ENCODE peak calls at places on chromosomes 12 and 14, in seven cellular contexts. I is GM03348; X is KBM-7; K is endothelial cell; R is NCI-H345; E is activated naive CD4-positive, alpha-beta T cell treated with anti-CD3 and anti-CD28 coated beads, Interleukin-2, amount 10 ng/mL, durations not matched to agents 7 days and 5 days; Y is Panc1. T is an unnamed sample.

GRCh38 chr14:28766505-28767238 is at the start of gene FOXG1:
- DNase-seq in E (no peak), I (peak), Y (no peak), R (peak), K (peak), X (no peak), T (no peak)

GRCh38 chr12:18383203-18383602 is 121.9 kb downstream of the PIK3C2G start:
- DNase-seq in E (no peak), R (no peak), K (no peak), I (peak), X (no peak), Y (peak), T (no peak)

GRCh38 chr12:4794503-4794902 is 74.3 kb downstream of the GALNT8 start:
- DNase-seq in E (no peak), X (no peak), K (no peak), I (no peak), Y (no peak), R (no peak), T (no peak)

GRCh38 chr14:70098257-70098809 is 90.4 kb downstream of the SLC8A3 start:
- DNase-seq in E (no peak), I (no peak), R (no peak), K (no peak), X (peak), Y (no peak), T (no peak)

GRCh38 chr14:81162941-81163340 is 57.8 kb downstream of the GTF2A1 start:
- DNase-seq in I (no peak), Y (no peak), K (no peak), X (peak), E (no peak), R (no peak), T (no peak)

GRCh38 chr12:112361271-112361670 is 21.0 kb downstream of the HECTD4 start:
- DNase-seq in Y (no peak), K (no peak), E (no peak), X (no peak), R (no peak), I (no peak), T (no peak)

GRCh38 chr14:73124180-73124894 is 12.0 kb upstream of the PSEN1 start:
- DNase-seq in K (no peak), R (no peak), Y (no peak), X (no peak), I (no peak), E (no peak), T (no peak)

GRCh38 chr12:105024926-105025325 is 38.8 kb downstream of the NOPCHAP1 start:
- DNase-seq in K (no peak), X (no peak), I (no peak), Y (no peak), R (no peak), E (no peak), T (no peak)

GRCh38 chr12:125203145-125203765 is 138.0 kb downstream of the AACS start:
- DNase-seq in E (no peak), Y (no peak), K (no peak), R (no peak), X (peak), I (peak), T (no peak)

GRCh38 chr12:48350249-48351021 is at the start of gene ZNF641:
- DNase-seq in K (peak), E (peak), Y (no peak), R (peak), X (peak), I (peak), T (peak)

GRCh38 chr12:62468394-62468793 is 1.8 kb downstream of the MON2 start:
- DNase-seq in X (no peak), E (no peak), I (peak), R (no peak), K (no peak), Y (no peak), T (no peak)

GRCh38 chr14:93977790-93978581 is 1.6 kb upstream of the ASB2 start:
- DNase-seq in K (no peak), I (no peak), Y (no peak), E (peak), X (peak), R (no peak), T (peak)

GRCh38 chr12:26113194-26113654 is 11.6 kb downstream of the BHLHE41 start:
- DNase-seq in K (no peak), E (no peak), Y (no peak), I (no peak), R (no peak), X (no peak), T (no peak)

GRCh38 chr14:99035712-99036593 is 236.0 kb downstream of the BCL11B start:
- DNase-seq in X (no peak), Y (no peak), E (no peak), I (peak), R (no peak), K (peak), T (peak)

GRCh38 chr12:2613674-2614073 is 181.1 kb upstream of the FKBP4 start:
- DNase-seq in Y (peak), R (no peak), X (no peak), I (peak), K (no peak), E (no peak), T (peak)

GRCh38 chr12:92411687-92412086 is 266.0 kb upstream of the BTG1 start:
- DNase-seq in X (no peak), R (no peak), I (no peak), Y (no peak), K (no peak), E (no peak), T (no peak)

GRCh38 chr12:107344035-107344808 is 250.9 kb upstream of the CRY1 start:
- DNase-seq in E (no peak), K (no peak), I (peak), X (no peak), R (no peak), Y (peak), T (no peak)

GRCh38 chr14:104444159-104445030 is 135.2 kb upstream of the C14orf180 start:
- DNase-seq in X (no peak), R (no peak), E (peak), Y (no peak), I (no peak), K (no peak), T (peak)

GRCh38 chr14:67516679-67517078 is 16.4 kb upstream of the PLEKHH1 start:
- DNase-seq in K (no peak), R (no peak), X (peak), I (no peak), Y (no peak), E (no peak), T (no peak)

GRCh38 chr12:49949866-49950265 is 671 bp upstream of the AQP2 start:
- DNase-seq in Y (no peak), I (no peak), X (no peak), E (no peak), R (no peak), K (no peak), T (peak)

GRCh38 chr12:121214171-121214777 is 4.3 kb downstream of the P2RX4 start:
- DNase-seq in R (no peak), E (no peak), Y (no peak), I (peak), X (no peak), K (no peak), T (peak)

GRCh38 chr14:81211844-81212243 is 8.9 kb downstream of the GTF2A1 start:
- DNase-seq in X (peak), Y (no peak), K (no peak), E (peak), I (no peak), R (no peak), T (no peak)

GRCh38 chr12:16606201-16606849 is 363 bp upstream of the LMO3 start:
- DNase-seq in X (peak), Y (no peak), K (no peak), E (no peak), I (peak), R (peak), T (no peak)

GRCh38 chr14:31286456-31287293 is 79.1 kb upstream of the HECTD1 start:
- DNase-seq in I (no peak), Y (no peak), K (no peak), E (peak), X (no peak), R (no peak), T (peak)

GRCh38 chr12:82723093-82723492 is 36.4 kb downstream of the TMTC2 start:
- DNase-seq in R (no peak), X (no peak), K (no peak), I (no peak), E (no peak), Y (no peak), T (no peak)

T was measured in activated effector memory CD4-positive, alpha-beta T cell treated with anti-CD3 and anti-CD28 coated beads, Interleukin-2, amount 50 U/mL, for 16 hours.